ENCODE peak calls at places on chromosome 5, in six cellular contexts. R, G, T, V, D and L are unnamed samples.

GRCh38 chr5:98771389-98772109 is 1.9 kb upstream of the RGMB start:
- DNase-seq in R (no peak), G (peak), T (peak), V (peak), D (peak), L (peak)

GRCh38 chr5:4097194-4097593 is 501.6 kb downstream of the IRX1 start:
- DNase-seq in R (no peak), G (no peak), T (no peak), V (no peak), D (no peak), L (no peak)

GRCh38 chr5:52748590-52748989 is 39.1 kb upstream of the ITGA1 start:
- DNase-seq in R (no peak), G (no peak), T (no peak), V (no peak), D (no peak), L (no peak)

GRCh38 chr5:139407517-139407916 is 3.6 kb upstream of the SPATA24 start:
- DNase-seq in R (no peak), G (no peak), T (no peak), V (no peak), D (no peak), L (no peak)

GRCh38 chr5:150672237-150672883 is 11.3 kb downstream of the MYOZ3 start:
- DNase-seq in R (peak), G (no peak), T (no peak), V (peak), D (no peak), L (no peak)

GRCh38 chr5:2415678-2416077 is 335.8 kb downstream of the IRX2 start:
- DNase-seq in R (no peak), G (no peak), T (no peak), V (no peak), D (no peak), L (no peak)

GRCh38 chr5:82225525-82226172 is 52.5 kb downstream of the RPS23 start:
- DNase-seq in R (no peak), G (no peak), T (peak), V (peak), D (peak), L (peak)

GRCh38 chr5:156481741-156482140 is 154.8 kb downstream of the SGCD start:
- DNase-seq in R (no peak), G (no peak), T (no peak), V (peak), D (no peak), L (no peak)

GRCh38 chr5:38603691-38604090 is 47.2 kb upstream of the LIFR start:
- DNase-seq in R (no peak), G (peak), T (no peak), V (peak), D (peak), L (no peak)

GRCh38 chr5:151180291-151180690 is 22.7 kb upstream of the ANXA6 start:
- DNase-seq in R (no peak), G (no peak), T (no peak), V (no peak), D (no peak), L (no peak)

GRCh38 chr5:150771034-150771795 is 7.3 kb upstream of the SMIM3 start:
- DNase-seq in R (no peak), G (no peak), T (no peak), V (no peak), D (no peak), L (no peak)

GRCh38 chr5:167708449-167708848 is 583.0 kb upstream of the WWC1 start:
- DNase-seq in R (no peak), G (no peak), T (no peak), V (no peak), D (no peak), L (no peak)

GRCh38 chr5:32600057-32600622 is 14.8 kb downstream of the SUB1 start:
- DNase-seq in R (no peak), G (peak), T (no peak), V (peak), D (peak), L (peak)

GRCh38 chr5:32232441-32233219 is 58.5 kb upstream of the GOLPH3 start:
- DNase-seq in R (peak), G (no peak), T (peak), V (peak), D (peak), L (peak)

GRCh38 chr5:87437724-87438123 is 25.0 kb upstream of the CCNH start:
- DNase-seq in R (no peak), G (no peak), T (no peak), V (no peak), D (no peak), L (no peak)

GRCh38 chr5:130061746-130062145 is 157.5 kb downstream of the CHSY3 start:
- DNase-seq in R (no peak), G (no peak), T (no peak), V (no peak), D (no peak), L (no peak)

GRCh38 chr5:180815241-180816031 is 12.8 kb upstream of the MGAT1 start:
- DNase-seq in R (no peak), G (no peak), T (no peak), V (no peak), D (no peak), L (no peak)

GRCh38 chr5:32916648-32917047 is 205.5 kb downstream of the NPR3 start:
- DNase-seq in R (no peak), G (no peak), T (peak), V (peak), D (peak), L (peak)

GRCh38 chr5:132229236-132229635 is 1.6 kb upstream of the P4HA2 start:
- DNase-seq in R (peak), G (no peak), T (no peak), V (no peak), D (no peak), L (no peak)

GRCh38 chr5:132228241-132229035 is 785 bp upstream of the P4HA2 start:
- DNase-seq in R (peak), G (no peak), T (no peak), V (no peak), D (no peak), L (no peak)

GRCh38 chr5:132227235-132227484 is 493 bp downstream of the P4HA2 start:
- DNase-seq in R (no peak), G (no peak), T (no peak), V (no peak), D (peak), L (no peak)

GRCh38 chr5:132226516-132227234 is 978 bp downstream of the P4HA2 start:
- DNase-seq in R (peak), G (no peak), T (no peak), V (peak), D (peak), L (no peak)

GRCh38 chr5:132227485-132228240 is at the start of gene P4HA2:
- DNase-seq in R (peak), G (no peak), T (peak), V (peak), D (peak), L (no peak)
- H3K4me3 ChIP-seq in R (peak), G (peak), T (peak), V (peak), D (peak), L (peak)

GRCh38 chr5:33937017-33937699 is 972 bp downstream of the RXFP3 start:
- DNase-seq in R (peak), G (no peak), T (no peak), V (no peak), D (peak), L (no peak)
- H3K4me3 ChIP-seq in R (no peak), G (no peak), T (no peak), V (no peak), D (peak), L (peak)

DNA sequence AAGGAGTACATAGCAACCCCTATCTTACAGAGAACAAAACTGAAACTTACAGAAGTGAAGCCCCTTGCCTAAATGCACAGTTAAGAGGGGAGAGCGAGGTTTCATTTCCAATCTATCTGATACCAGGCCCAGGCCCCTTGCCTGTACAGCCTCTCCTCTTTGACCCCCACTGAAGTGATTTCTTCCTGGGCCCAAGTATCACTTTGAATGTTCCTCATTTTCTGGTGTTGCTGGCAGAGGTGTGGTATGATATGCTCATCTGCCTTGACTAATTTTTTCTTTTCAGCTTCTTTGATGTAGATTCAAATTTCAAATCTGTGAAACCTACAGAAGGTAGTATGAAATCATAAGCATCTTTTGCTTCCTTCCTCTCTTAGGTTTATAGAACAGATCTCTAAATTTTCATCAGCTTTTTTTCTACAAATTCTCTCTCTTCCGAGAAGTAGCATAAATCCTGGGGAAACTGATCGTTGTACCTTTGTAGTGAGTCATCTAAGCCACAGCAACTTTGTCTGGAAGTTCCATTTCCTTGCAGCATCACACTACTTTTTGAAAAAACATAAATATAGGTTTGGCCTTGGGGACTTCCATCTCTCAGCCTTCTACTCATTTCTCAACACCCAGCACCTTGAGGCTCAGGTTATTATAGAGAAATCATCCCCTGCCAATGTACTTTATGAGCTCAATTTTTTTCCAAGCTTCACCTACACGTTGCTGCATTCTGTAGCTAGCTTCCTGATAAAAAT is 402.4 kb upstream of the PTGER4 start:
- DNase-seq in R (no peak), G (no peak), T (peak), V (no peak), D (no peak), L (no peak)
- H3K4me3 ChIP-seq in R (no peak), G (no peak), T (no peak), V (no peak), D (no peak), L (no peak)

DNA sequence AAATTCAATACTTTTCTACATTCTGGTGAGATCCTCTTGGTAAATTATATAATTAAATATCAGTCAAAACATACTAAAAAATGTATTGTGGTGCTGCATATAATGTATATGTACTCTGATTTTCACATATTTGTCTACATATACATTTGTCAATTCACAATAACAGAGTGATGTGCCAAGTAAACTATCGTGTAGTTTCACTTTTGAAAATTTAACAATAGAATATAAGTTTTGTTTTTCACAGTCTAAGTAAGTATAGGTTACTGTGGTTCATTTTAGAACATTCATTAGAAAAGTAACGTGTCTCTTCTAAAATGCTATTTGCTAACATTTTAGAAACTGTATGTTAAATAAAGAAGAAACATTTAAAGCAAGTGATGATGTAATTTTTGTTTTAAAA is 73.6 kb downstream of the NR3C1 start:
- DNase-seq in R (no peak), G (no peak), T (no peak), V (no peak), D (no peak), L (no peak)
- H3K4me3 ChIP-seq in R (no peak), G (no peak), T (no peak), V (no peak), D (peak), L (no peak)

GRCh38 chr5:172150514-172151425 is 37.3 kb downstream of the STK10 start:
- DNase-seq in R (peak), G (no peak), T (peak), V (peak), D (no peak), L (no peak)
- H3K4me3 ChIP-seq in R (no peak), G (no peak), T (no peak), V (no peak), D (no peak), L (no peak)